ENCODE peak calls at places on chromosomes 13 and 19, in ten cellular contexts. V is BJ; F is activated CD4-positive, CD25-positive, alpha-beta regulatory T cell; P is T-cell; J is stimulated activated CD8-positive, alpha-beta memory T cell treated with anti-CD3 and anti-CD28 coated beads, Interleukin-4, amount 100 ng/mL, for 1 hour; B is substantia nigra; D is stimulated activated naive B cell treated with anti-CD40 and anti-IgM and Interleukin-4, amounts not matched to agents 10 μg/mL and 1 μg/mL and 100 μg/mL, for 72 hours; R is GM23338; E is astrocyte of the cerebellum; O is breast epithelium. Z is an unnamed sample.
A peak's percentile ranks its signal among the peaks of the same experiment; 100 is the strongest.

GRCh38 chr19:16429066-16429758 is 42.6 kb downstream of the EPS15L1 start:
- DNase-seq in V (no peak), O (peak; percentile 59), E (no peak), D (no peak), P (no peak), F (no peak), B (no peak), R (no peak), J (no peak), Z (no peak)

GRCh38 chr19:38543807-38544568 is 73.8 kb downstream of the MAP4K1 start:
- DNase-seq in O (peak; percentile 66), F (no peak), V (peak; percentile 40), E (peak; percentile 5), P (no peak), B (peak; percentile 14), R (peak; percentile 72), J (no peak), D (peak; percentile 54), Z (peak; percentile 65)

GRCh38 chr13:28493740-28494536 is 990 bp downstream of the FLT1 start:
- DNase-seq in B (no peak), E (no peak), R (peak; percentile 59), P (no peak), D (no peak), F (no peak), O (no peak), J (no peak), V (no peak), Z (no peak)

GRCh38 chr19:6161271-6161850 is 25.9 kb downstream of the ACSBG2 start:
- DNase-seq in V (no peak), B (no peak), J (no peak), D (peak; percentile 78), P (peak; percentile 76), F (no peak), R (peak; percentile 86), E (no peak), O (no peak), Z (peak; percentile 90)

GRCh38 chr19:30228113-30228725 is 144.0 kb upstream of the ZNF536 start:
- DNase-seq in O (no peak), P (no peak), B (no peak), R (peak; percentile 54), D (no peak), E (no peak), V (no peak), J (no peak), F (no peak), Z (no peak)

GRCh38 chr13:48994731-48995130 is 19.0 kb downstream of the FNDC3A start:
- DNase-seq in J (no peak), D (no peak), P (no peak), V (no peak), E (no peak), B (no peak), O (no peak), R (no peak), F (no peak), Z (no peak)

GRCh38 chr13:74555291-74556001 is 421.2 kb upstream of the KLF12 start:
- DNase-seq in R (no peak), B (no peak), V (no peak), E (no peak), P (no peak), J (no peak), O (no peak), F (no peak), D (no peak), Z (no peak)

GRCh38 chr19:16106121-16106520 is 5.6 kb upstream of the RAB8A start:
- DNase-seq in V (no peak), B (no peak), E (no peak), F (no peak), O (no peak), P (no peak), R (no peak), D (no peak), J (no peak), Z (no peak)

GRCh38 chr19:46076951-46077814 is 36.4 kb upstream of the IGFL4 start:
- DNase-seq in E (peak; percentile 74), D (peak; percentile 27), B (peak; percentile 38), O (peak; percentile 47), F (no peak), V (no peak), J (no peak), R (peak; percentile 97), P (no peak), Z (peak; percentile 47)

Z was measured in germinal center.